ENCODE peak calls at places on chromosomes 3 and 15, in nine cellular contexts. H is PC-3; A is cardiac muscle cell; K is hepatocyte; E is adrenal gland; J is esophagus muscularis mucosa; F is ovary; X is mammary epithelial cell; Q is CD8-positive, alpha-beta memory T cell. T is an unnamed sample. For H3K4me1, the result is how much of the 10 kb centered on the place peaks cover.

GRCh38 chr3:125042725-125043406 is 12.9 kb downstream of the HEG1 start:
- DNase-seq in X (no peak), Q (no peak), A (peak), J (no peak), H (no peak), K (no peak), F (peak), E (peak), T (no peak)

GRCh38 chr15:67093146-67093874 is 27.9 kb downstream of the SMAD3 start:
- DNase-seq in X (no peak), A (no peak), F (no peak), H (no peak), E (peak), Q (no peak), K (no peak), J (no peak), T (no peak)

GRCh38 chr3:183513046-183513706 is 42.3 kb downstream of the KLHL6 start:
- DNase-seq in X (no peak), E (no peak), J (no peak), K (no peak), F (no peak), A (no peak), Q (peak), H (no peak), T (no peak)

GRCh38 chr3:177982034-177982433 is 554.2 kb upstream of the KCNMB2 start:
- DNase-seq in F (no peak), A (no peak), H (peak), E (no peak), J (no peak), Q (no peak), X (peak), K (no peak), T (no peak)

GRCh38 chr15:67017318-67017717 is 48.1 kb upstream of the SMAD3 start:
- DNase-seq in X (no peak), F (no peak), E (no peak), Q (no peak), J (no peak), H (no peak), K (no peak), A (no peak), T (no peak)

GRCh38 chr3:51712020-51712385 is 5.1 kb downstream of the GRM2 start:
- DNase-seq in X (no peak), H (no peak), Q (no peak), J (no peak), A (no peak), F (no peak), K (no peak), E (no peak), T (no peak)

GRCh38 chr15:32852771-32853170 is 135.0 kb downstream of the GREM1 start:
- DNase-seq in A (no peak), K (no peak), X (no peak), E (no peak), J (no peak), F (no peak), Q (no peak), H (no peak), T (no peak)

GRCh38 chr15:22942306-22942855 is 37.8 kb downstream of the CYFIP1 start:
- DNase-seq in E (no peak), A (no peak), H (no peak), X (no peak), K (no peak), Q (no peak), J (no peak), F (no peak), T (no peak)

GRCh38 chr3:85159376-85159775 is 200.6 kb downstream of the CADM2 start:
- DNase-seq in H (peak), X (peak), A (no peak), K (peak), Q (no peak), E (no peak), J (no peak), F (no peak), T (no peak)

GRCh38 chr3:20080956-20081554 is 40.8 kb downstream of the KAT2B start:
- DNase-seq in A (peak), J (no peak), F (peak), H (peak), E (peak), Q (no peak), X (peak), K (peak), T (no peak)

GRCh38 chr3:152209060-152209459 is 59.7 kb upstream of the MBNL1 start:
- DNase-seq in F (no peak), K (no peak), Q (no peak), E (no peak), H (peak), A (no peak), J (no peak), X (no peak), T (no peak)

GRCh38 chr3:119643528-119643927 is 16.9 kb downstream of the POPDC2 start:
- DNase-seq in E (no peak), K (no peak), H (peak), A (no peak), Q (no peak), F (no peak), J (no peak), X (peak), T (no peak)

GRCh38 chr3:170584585-170585007 is 1.3 kb downstream of the SLC7A14 start:
- DNase-seq in A (peak), K (peak), E (peak), F (peak), Q (no peak), J (no peak), H (peak), X (peak), T (peak)

GRCh38 chr3:39718674-39719595 is 90.5 kb upstream of the MYRIP start:
- DNase-seq in A (no peak), E (no peak), H (no peak), Q (no peak), J (no peak), X (peak), F (no peak), K (no peak), T (peak)

GRCh38 chr3:89180334-89180733 is 72.9 kb downstream of the EPHA3 start:
- DNase-seq in K (no peak), A (no peak), F (no peak), X (peak), J (no peak), H (peak), E (no peak), Q (no peak), T (no peak)

GRCh38 chr15:88664151-88664778 is 25.4 kb downstream of the ISG20 start:
- DNase-seq in X (no peak), J (peak), H (no peak), E (no peak), K (no peak), F (no peak), Q (peak), A (no peak), T (no peak)

GRCh38 chr3:160755776-160756304 is at the start of gene PPM1L:
- DNase-seq in Q (no peak), H (peak), A (peak), K (peak), J (no peak), X (peak), F (peak), E (peak), T (peak)

GRCh38 chr3:126136428-126137220 is 43.8 kb downstream of the ALDH1L1 start:
- DNase-seq in E (no peak), J (peak), A (no peak), X (no peak), H (no peak), K (no peak), F (peak), Q (no peak), T (no peak)

GRCh38 chr15:91182096-91182495 is 82.0 kb downstream of the SV2B start:
- DNase-seq in A (peak), H (no peak), E (no peak), K (no peak), F (no peak), J (no peak), Q (no peak), X (no peak), T (no peak)

GRCh38 chr3:153357436-153357835 is 195.4 kb downstream of the RAP2B start:
- DNase-seq in J (no peak), E (no peak), Q (no peak), H (peak), A (no peak), X (no peak), K (no peak), F (no peak), T (no peak)

GRCh38 chr3:108985844-108986243 is 32.2 kb upstream of the GUCA1C start:
- DNase-seq in K (no peak), J (no peak), E (no peak), F (no peak), X (peak), A (no peak), Q (no peak), H (no peak), T (peak)

GRCh38 chr15:64770626-64771025 is 4.8 kb downstream of the RBPMS2 start:
- DNase-seq in A (no peak), H (no peak), X (no peak), E (no peak), J (no peak), Q (no peak), K (no peak), F (no peak), T (no peak)

GRCh38 chr3:58965870-58966269 is 84.0 kb downstream of the CFAP20DC start:
- DNase-seq in F (no peak), A (no peak), Q (no peak), K (no peak), X (no peak), H (no peak), J (no peak), E (no peak), T (no peak)

GRCh38 chr15:69896606-69897005 is 201.1 kb downstream of the TLE3 start:
- DNase-seq in E (no peak), J (no peak), K (no peak), F (no peak), Q (no peak), H (no peak), X (no peak), A (no peak), T (no peak)

GRCh38 chr3:170078620-170079281 is 41.0 kb downstream of the GPR160 start:
- DNase-seq in A (no peak), X (no peak), E (no peak), Q (no peak), K (no peak), F (no peak), J (no peak), H (peak), T (peak)

DNA sequence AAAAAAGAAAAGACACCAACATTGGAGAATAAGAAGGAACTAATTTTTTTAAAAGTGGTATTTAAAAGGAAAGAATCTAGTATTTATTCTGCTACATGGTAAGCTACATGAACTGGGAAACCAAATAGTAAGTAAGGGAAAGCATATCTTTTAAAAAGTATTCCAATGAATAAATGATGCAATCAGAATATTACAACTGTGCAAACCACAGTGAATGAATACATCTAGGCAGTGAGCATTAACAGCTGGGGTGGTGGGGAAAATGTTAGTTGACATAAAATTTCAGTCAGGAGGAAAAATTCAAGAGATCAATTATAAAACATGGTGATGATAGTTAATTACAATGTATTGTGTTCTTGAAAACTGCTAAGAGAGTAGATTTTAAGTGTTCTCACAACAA is 16.9 kb downstream of the ICE2 start:
- DNase-seq in F (no peak), J (no peak), X (no peak), H (no peak), K (no peak), Q (no peak), E (no peak), A (no peak), T (no peak)
- H3K27ac ChIP-seq in F (no peak), J (no peak), X (no peak), H (no peak), K (no peak), Q (no peak), E (no peak), A (no peak), T (no peak)

GRCh38 chr3:65901236-65901635 is 137.5 kb downstream of the MAGI1 start:
- DNase-seq in J (no peak), E (no peak), H (no peak), X (peak), A (no peak), K (no peak), Q (no peak), F (no peak), T (no peak)
- H3K4me1 ChIP-seq in J (under half), E (under half), H (under half), X (under half), A (under half), K (under half), Q (under half), F (under half), T (under half)

GRCh38 chr15:78212008-78212407 is 22.4 kb downstream of the ACSBG1 start:
- DNase-seq in H (peak), F (no peak), X (no peak), Q (no peak), A (no peak), K (no peak), E (no peak), J (no peak), T (no peak)
- H3K27ac ChIP-seq in H (peak), F (no peak), X (no peak), Q (no peak), A (no peak), K (peak), E (no peak), J (no peak), T (no peak)

GRCh38 chr15:37014566-37014965 is 85.8 kb downstream of the MEIS2 start:
- DNase-seq in J (no peak), F (no peak), H (no peak), E (no peak), Q (no peak), A (no peak), X (no peak), K (no peak), T (no peak)

GRCh38 chr15:37015476-37015875 is 84.9 kb downstream of the MEIS2 start:
- DNase-seq in E (no peak), K (no peak), J (no peak), F (no peak), Q (no peak), A (no peak), H (no peak), X (no peak), T (peak)

GRCh38 chr15:37017031-37017625 is 83.2 kb downstream of the MEIS2 start:
- DNase-seq in K (no peak), J (no peak), F (no peak), X (no peak), E (no peak), Q (no peak), A (no peak), H (peak), T (no peak)

GRCh38 chr15:37015025-37015424 is 85.3 kb downstream of the MEIS2 start:
- DNase-seq in H (no peak), Q (no peak), J (no peak), E (peak), F (no peak), K (peak), A (peak), X (peak), T (peak)

GRCh38 chr15:37016287-37016686 is 84.1 kb downstream of the MEIS2 start:
- DNase-seq in E (peak), H (no peak), F (peak), J (no peak), A (no peak), X (no peak), Q (no peak), K (no peak), T (no peak)
- H3K4me1 ChIP-seq in E (half or more), H (under half), F (under half), J (half or more), A (half or more), X (under half), Q (under half), K (under half), T (under half)

DNA sequence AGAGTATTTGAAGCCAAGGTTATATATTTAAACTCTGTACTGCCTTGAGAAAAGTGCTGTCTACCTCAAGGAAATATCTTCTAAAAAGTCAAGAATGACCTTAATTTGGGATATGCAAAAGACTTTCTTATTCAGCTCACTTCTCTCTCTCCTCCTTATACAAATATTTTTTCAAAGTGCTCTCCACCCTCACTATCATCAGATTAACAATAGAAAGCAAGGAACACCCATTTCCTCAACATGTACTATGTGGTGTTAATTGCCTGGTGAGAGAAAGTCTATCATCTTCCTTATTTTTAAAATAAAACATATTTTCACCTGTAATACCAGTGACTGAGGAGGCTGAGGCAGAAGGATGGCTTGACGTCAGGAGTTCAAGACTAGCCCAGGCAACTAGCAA is 44.5 kb upstream of the RSL24D1 start:
- DNase-seq in Q (no peak), E (no peak), A (no peak), X (no peak), J (no peak), F (no peak), H (no peak), K (no peak), T (no peak)
- H3K27ac ChIP-seq in Q (no peak), E (no peak), A (no peak), X (no peak), J (no peak), F (no peak), H (no peak), K (no peak), T (no peak)

GRCh38 chr3:134369231-134369741 is 5.0 kb downstream of the AMOTL2 start:
- DNase-seq in E (no peak), K (no peak), H (no peak), J (no peak), Q (no peak), X (no peak), A (no peak), F (no peak), T (peak)

GRCh38 chr3:134368751-134369105 is 5.5 kb downstream of the AMOTL2 start:
- DNase-seq in H (no peak), F (no peak), A (no peak), J (no peak), E (no peak), K (no peak), X (no peak), Q (no peak), T (no peak)

GRCh38 chr3:134371542-134372324 is 2.5 kb downstream of the AMOTL2 start:
- DNase-seq in Q (no peak), A (no peak), F (no peak), X (no peak), J (no peak), E (no peak), K (no peak), H (no peak), T (no peak)

GRCh38 chr3:134370611-134371451 is 3.4 kb downstream of the AMOTL2 start:
- DNase-seq in Q (no peak), X (no peak), K (no peak), J (no peak), F (no peak), A (no peak), H (no peak), E (peak), T (peak)

DNA sequence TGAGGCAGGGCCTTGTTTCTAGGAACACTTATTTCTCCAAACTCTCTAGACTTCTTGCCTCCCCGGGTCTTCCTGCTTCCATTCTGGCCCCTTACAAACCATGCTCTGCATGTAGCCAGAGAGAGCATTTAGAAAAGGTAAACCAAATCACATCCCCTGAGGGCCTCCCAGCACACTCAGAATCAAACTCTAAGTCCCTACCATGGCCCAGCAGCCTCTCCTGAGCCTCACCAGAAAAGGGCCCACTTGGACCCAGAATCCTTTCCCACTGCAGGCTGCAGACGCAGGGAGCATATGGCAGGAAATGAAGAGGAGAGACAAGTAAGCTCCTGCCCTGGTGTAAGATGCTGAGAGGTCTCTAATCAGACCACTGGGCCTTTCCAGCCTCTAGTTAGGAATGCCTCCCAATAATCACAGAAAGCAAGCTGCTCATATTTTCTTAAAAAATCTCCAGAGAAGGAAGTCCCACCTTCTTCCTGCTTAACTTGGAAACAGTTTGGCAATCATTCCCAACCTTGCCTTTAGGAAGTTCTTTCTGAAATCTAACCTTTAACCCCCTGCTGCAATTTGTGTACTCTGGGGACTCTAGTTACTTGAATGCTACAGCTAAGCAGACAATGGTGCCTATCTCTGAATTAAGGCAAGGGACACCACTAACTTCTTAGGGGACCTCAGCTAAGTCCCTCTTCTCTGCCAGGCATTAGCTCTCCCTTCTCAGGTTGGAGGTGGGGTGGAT is 4.2 kb downstream of the AMOTL2 start:
- DNase-seq in J (no peak), Q (no peak), E (no peak), H (no peak), K (no peak), F (no peak), X (no peak), A (no peak), T (peak)
- H3K4me1 ChIP-seq in J (half or more), Q (under half), E (half or more), H (under half), K (half or more), F (under half), X (half or more), A (under half), T (half or more)

DNA sequence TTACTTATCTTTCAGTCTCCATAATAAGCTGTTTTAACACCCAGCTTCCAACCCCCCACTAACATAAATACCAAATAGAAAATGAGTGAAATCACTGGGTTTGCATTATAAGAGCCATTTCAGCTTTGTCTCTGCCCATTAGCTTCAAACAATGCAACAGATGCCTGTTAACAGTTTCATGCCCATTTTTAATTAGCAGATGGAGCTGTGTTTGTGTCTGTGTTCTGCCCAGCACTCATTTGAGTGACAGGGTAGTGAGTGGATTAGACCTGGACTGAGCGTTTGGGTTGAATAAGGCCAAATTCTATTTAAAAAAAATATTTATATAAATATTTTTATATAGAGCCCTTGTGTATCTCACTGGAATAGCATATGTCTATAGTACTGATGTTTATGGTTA is 7.4 kb downstream of the RAB8B start:
- DNase-seq in K (no peak), A (no peak), E (no peak), Q (no peak), J (no peak), X (no peak), F (no peak), H (no peak), T (no peak)
- H3K27ac ChIP-seq in K (no peak), A (no peak), E (no peak), Q (no peak), J (no peak), X (no peak), F (no peak), H (no peak), T (no peak)

GRCh38 chr3:188122571-188123169 is 31.3 kb upstream of the LPP start:
- DNase-seq in X (no peak), F (no peak), J (no peak), K (no peak), H (no peak), A (no peak), E (no peak), Q (no peak), T (no peak)

GRCh38 chr3:188126271-188126670 is 27.7 kb upstream of the LPP start:
- DNase-seq in Q (no peak), H (no peak), X (no peak), F (no peak), A (no peak), K (no peak), J (no peak), E (no peak), T (no peak)

GRCh38 chr3:188123170-188123920 is 30.6 kb upstream of the LPP start:
- DNase-seq in F (no peak), K (no peak), E (no peak), Q (no peak), X (peak), A (no peak), H (no peak), J (no peak), T (no peak)

GRCh38 chr3:188125076-188125475 is 28.9 kb upstream of the LPP start:
- DNase-seq in A (no peak), Q (no peak), H (no peak), X (no peak), F (no peak), K (no peak), J (no peak), E (no peak), T (no peak)

GRCh38 chr3:188124184-188124583 is 29.8 kb upstream of the LPP start:
- DNase-seq in A (no peak), Q (no peak), F (no peak), K (no peak), J (no peak), H (no peak), E (no peak), X (peak), T (no peak)
- H3K4me1 ChIP-seq in A (under half), Q (under half), F (under half), K (under half), J (half or more), H (under half), E (under half), X (under half), T (under half)

T was measured in A673.